ENCODE peak calls at places on chromosomes 1 and 21, in five cellular contexts. H is fibroblast of mammary gland, C is neuronal stem cell, P is retina, M is tibial artery. G is an unnamed sample.

GRCh38 chr1:25246600-25247023 is 642 bp downstream of the RSRP1 start:
- DNase-seq in H (no peak), C (no peak), P (no peak), M (peak), G (no peak)

GRCh38 chr1:66333463-66334232 is 200.3 kb upstream of the SGIP1 start:
- DNase-seq in H (no peak), C (no peak), P (no peak), M (peak), G (no peak)

GRCh38 chr21:33281101-33281652 is 15.0 kb downstream of the IL10RB start:
- DNase-seq in H (no peak), C (no peak), P (no peak), M (no peak), G (no peak)

GRCh38 chr1:229225331-229225782 is 45.6 kb upstream of the RAB4A start:
- DNase-seq in H (no peak), C (no peak), P (no peak), M (no peak), G (peak)

GRCh38 chr1:183932412-183932811 is 105.1 kb downstream of the COLGALT2 start:
- DNase-seq in H (peak), C (no peak), P (no peak), M (peak), G (no peak)

GRCh38 chr1:200037501-200037900 is 10.0 kb downstream of the NR5A2 start:
- DNase-seq in H (no peak), C (no peak), P (no peak), M (no peak), G (no peak)

GRCh38 chr1:88035578-88035977 is 648.5 kb upstream of the PKN2 start:
- DNase-seq in H (no peak), C (no peak), P (no peak), M (no peak), G (no peak)

GRCh38 chr1:77228836-77229235 is 9.6 kb upstream of the PIGK start:
- DNase-seq in H (no peak), C (no peak), P (no peak), M (no peak), G (no peak)

GRCh38 chr1:8474369-8474768 is 156.5 kb downstream of the SLC45A1 start:
- DNase-seq in H (no peak), C (no peak), P (no peak), M (no peak), G (no peak)

GRCh38 chr1:222996307-222996983 is 146.6 kb downstream of the TLR5 start:
- DNase-seq in H (no peak), C (no peak), P (no peak), M (no peak), G (no peak)

GRCh38 chr1:204975568-204976235 is 67.3 kb upstream of the CNTN2 start:
- DNase-seq in H (peak), C (peak), P (peak), M (no peak), G (peak)

GRCh38 chr1:224259986-224260385 is 70.0 kb downstream of the NVL start:
- DNase-seq in H (no peak), C (no peak), P (no peak), M (no peak), G (no peak)

GRCh38 chr1:156945881-156946661 is 25.6 kb downstream of the LRRC71 start:
- DNase-seq in H (no peak), C (no peak), P (no peak), M (peak), G (no peak)

GRCh38 chr1:18972531-18972930 is 16.1 kb upstream of the IFFO2 start:
- DNase-seq in H (peak), C (no peak), P (no peak), M (peak), G (no peak)

GRCh38 chr1:77841574-77841973 is 46.9 kb upstream of the NEXN start:
- DNase-seq in H (peak), C (no peak), P (no peak), M (no peak), G (no peak)

GRCh38 chr1:98429851-98430496 is 231.5 kb upstream of the SNX7 start:
- DNase-seq in H (no peak), C (no peak), P (peak), M (no peak), G (no peak)

GRCh38 chr1:6111571-6111970 is 65.9 kb downstream of the KCNAB2 start:
- DNase-seq in H (no peak), C (no peak), P (no peak), M (no peak), G (no peak)

GRCh38 chr1:111193712-111194480 is 6.5 kb downstream of the DENND2D start:
- DNase-seq in H (no peak), C (no peak), P (no peak), M (no peak), G (no peak)

GRCh38 chr1:161792740-161793139 is 26.6 kb downstream of the ATF6 start:
- DNase-seq in H (peak), C (peak), P (peak), M (no peak), G (peak)